ENCODE peak calls at places on chromosomes 12 and 14, in ten cellular contexts. K is GM12864; L is fibroblast of lung; O is astrocyte; R is activated CD8-positive, alpha-beta T cell treated with anti-CD3 and anti-CD28 coated beads for 36 hours; B is heart left ventricle; V is AG09319; E is pancreas; M is body of pancreas; X is uterus. Q is an unnamed sample.

GRCh38 chr14:91946313-91947195 is 940 bp downstream of the FBLN5 start:
- DNase-seq in X (no peak), B (no peak), V (no peak), M (no peak), O (peak), R (no peak), E (no peak), K (no peak), L (peak), Q (no peak)

GRCh38 chr12:2642176-2642892 is 152.4 kb upstream of the FKBP4 start:
- DNase-seq in M (no peak), K (no peak), B (no peak), E (no peak), V (no peak), X (no peak), L (no peak), O (no peak), R (peak), Q (no peak)

GRCh38 chr12:97921957-97922722 is 459.5 kb downstream of the RMST start:
- DNase-seq in M (no peak), O (peak), B (no peak), L (peak), R (no peak), X (peak), E (no peak), K (no peak), V (peak), Q (no peak)

GRCh38 chr12:101414533-101415119 is 7.1 kb upstream of the ARL1 start:
- DNase-seq in X (no peak), E (peak), B (no peak), M (peak), V (peak), R (peak), L (peak), K (no peak), O (peak), Q (peak)

GRCh38 chr12:75721231-75721641 is 209.8 kb upstream of the KRR1 start:
- DNase-seq in M (no peak), R (no peak), B (no peak), X (no peak), E (no peak), O (peak), V (no peak), K (no peak), L (peak), Q (no peak)

GRCh38 chr12:56565510-56566101 is 44.0 kb downstream of the RBMS2 start:
- DNase-seq in O (peak), M (peak), X (peak), V (peak), R (peak), B (peak), L (peak), K (no peak), E (peak), Q (peak)

GRCh38 chr14:58426819-58427288 is 477 bp downstream of the TIMM9 start:
- DNase-seq in O (peak), X (peak), M (peak), K (peak), V (peak), E (peak), R (peak), B (peak), L (peak), Q (peak)

GRCh38 chr12:70154087-70154486 is 89.1 kb upstream of the CNOT2 start:
- DNase-seq in V (no peak), E (no peak), X (no peak), B (no peak), M (no peak), O (no peak), L (no peak), R (no peak), K (no peak), Q (no peak)

GRCh38 chr14:94079891-94080605 is 954 bp downstream of the DDX24 start:
- DNase-seq in V (no peak), X (no peak), B (no peak), R (peak), E (no peak), M (no peak), K (no peak), L (peak), O (peak), Q (no peak)

GRCh38 chr12:78865297-78865955 is 852 bp downstream of the SYT1 start:
- DNase-seq in M (no peak), X (no peak), E (no peak), K (no peak), L (peak), O (peak), B (no peak), V (no peak), R (no peak), Q (no peak)

GRCh38 chr12:18462437-18462836 is 201.1 kb downstream of the PIK3C2G start:
- DNase-seq in K (no peak), L (peak), B (no peak), E (no peak), M (no peak), X (no peak), O (peak), R (no peak), V (peak), Q (no peak)

GRCh38 chr12:57614178-57614947 is 3.1 kb downstream of the ARHGEF25 start:
- DNase-seq in O (no peak), L (no peak), M (peak), V (no peak), E (no peak), R (peak), X (peak), K (peak), B (peak), Q (peak)

GRCh38 chr14:78644824-78645559 is 474.8 kb downstream of the NRXN3 start:
- DNase-seq in L (no peak), R (no peak), X (no peak), K (no peak), B (no peak), O (no peak), E (no peak), M (no peak), V (no peak), Q (no peak)

GRCh38 chr14:24816011-24816928 is 182.3 kb upstream of the GZMB start:
- DNase-seq in R (no peak), M (peak), X (no peak), B (peak), K (no peak), L (peak), E (peak), O (peak), V (no peak), Q (no peak)

GRCh38 chr12:100539209-100539608 is 34.3 kb upstream of the GAS2L3 start:
- DNase-seq in R (peak), B (no peak), O (peak), E (no peak), K (no peak), V (no peak), M (peak), X (no peak), L (peak), Q (no peak)

GRCh38 chr14:67426161-67426560 is 14.2 kb upstream of the PLEK2 start:
- DNase-seq in R (no peak), E (no peak), X (no peak), V (no peak), L (no peak), M (no peak), B (peak), K (no peak), O (no peak), Q (no peak)

GRCh38 chr14:54676822-54677708 is 110.1 kb downstream of the SAMD4A start:
- DNase-seq in K (no peak), X (peak), L (peak), E (no peak), R (no peak), B (no peak), O (peak), V (peak), M (no peak), Q (no peak)

GRCh38 chr12:99154264-99154982 is 493.1 kb upstream of the GARIN6 start:
- DNase-seq in V (no peak), R (no peak), M (peak), K (no peak), B (peak), E (no peak), X (peak), O (peak), L (peak), Q (no peak)

GRCh38 chr12:105084251-105085250 is at the start of gene ALDH1L2:
- DNase-seq in O (peak), L (peak), V (peak), E (peak), M (peak), X (peak), R (peak), B (peak), K (no peak), Q (peak)

GRCh38 chr14:49796025-49796424 is 28.1 kb downstream of the KLHDC2 start:
- DNase-seq in O (no peak), V (no peak), R (no peak), X (no peak), M (no peak), L (no peak), E (no peak), K (no peak), B (no peak), Q (no peak)

GRCh38 chr14:23125933-23126524 is 7.0 kb upstream of the CEBPE start:
- DNase-seq in V (no peak), B (no peak), O (no peak), L (no peak), E (no peak), M (no peak), R (no peak), X (no peak), K (no peak), Q (no peak)

GRCh38 chr14:99137913-99138571 is 134.0 kb downstream of the BCL11B start:
- DNase-seq in R (peak), X (no peak), L (no peak), V (no peak), B (no peak), E (no peak), K (no peak), O (no peak), M (no peak), Q (no peak)

GRCh38 chr12:71014180-71014785 is 93.7 kb upstream of the PTPRR start:
- DNase-seq in B (no peak), X (no peak), L (peak), O (peak), M (no peak), V (no peak), K (no peak), R (no peak), E (no peak), Q (no peak)

GRCh38 chr14:65910108-65910507 is 497.6 kb downstream of the FUT8 start:
- DNase-seq in V (peak), R (no peak), E (no peak), L (peak), B (no peak), X (no peak), M (no peak), K (no peak), O (peak), Q (no peak)

GRCh38 chr14:51368721-51369163 is 128.7 kb downstream of the TMX1 start:
- DNase-seq in X (no peak), B (no peak), R (no peak), E (no peak), L (peak), V (peak), M (no peak), O (peak), K (no peak), Q (no peak)

GRCh38 chr12:40825156-40825555 is 132.9 kb downstream of the CNTN1 start:
- DNase-seq in L (no peak), K (no peak), M (no peak), E (no peak), V (no peak), R (no peak), B (no peak), X (no peak), O (no peak), Q (no peak)

GRCh38 chr14:43215524-43215923 is 1291.6 kb downstream of the FSCB start:
- DNase-seq in X (no peak), L (no peak), V (no peak), B (no peak), E (no peak), K (no peak), R (no peak), M (no peak), O (no peak), Q (no peak)

GRCh38 chr12:19179986-19180385 is 50.5 kb downstream of the PLEKHA5 start:
- DNase-seq in R (no peak), M (no peak), O (no peak), X (no peak), V (no peak), E (no peak), L (no peak), K (no peak), B (no peak), Q (no peak)

GRCh38 chr12:53749986-53750811 is 1.6 kb downstream of the CISTR start:
- DNase-seq in V (no peak), L (no peak), O (no peak), K (no peak), M (no peak), E (no peak), R (no peak), X (no peak), B (no peak), Q (no peak)

GRCh38 chr12:48105321-48105866 is 485 bp downstream of the SENP1 start:
- DNase-seq in X (no peak), V (no peak), M (no peak), B (no peak), E (no peak), L (no peak), R (peak), K (no peak), O (peak), Q (no peak)

GRCh38 chr12:1505576-1505975 is 88.8 kb downstream of the FBXL14 start:
- DNase-seq in R (no peak), X (no peak), B (no peak), V (no peak), O (no peak), L (no peak), E (no peak), M (no peak), K (no peak), Q (no peak)

GRCh38 chr14:101239065-101239464 is 322.2 kb upstream of the DIO3 start:
- DNase-seq in R (no peak), X (no peak), K (no peak), O (no peak), M (no peak), B (no peak), V (no peak), E (no peak), L (no peak), Q (no peak)

GRCh38 chr14:95523051-95523817 is 6.8 kb upstream of the SYNE3 start:
- DNase-seq in O (no peak), K (no peak), M (no peak), X (no peak), R (peak), B (no peak), L (no peak), V (no peak), E (no peak), Q (no peak)

GRCh38 chr12:113232787-113233585 is 11.7 kb downstream of the TPCN1 start:
- DNase-seq in O (peak), B (peak), K (peak), V (no peak), L (peak), R (peak), E (no peak), M (no peak), X (no peak), Q (peak)

GRCh38 chr12:75623631-75624118 is 112.3 kb upstream of the KRR1 start:
- DNase-seq in E (no peak), L (peak), K (no peak), O (peak), R (no peak), M (no peak), X (no peak), B (no peak), V (no peak), Q (no peak)

GRCh38 chr12:94100990-94101901 is 47.1 kb upstream of the PLXNC1 start:
- DNase-seq in R (peak), M (peak), X (peak), B (peak), O (peak), L (peak), V (peak), E (peak), K (peak), Q (peak)
- TF ChIP-seq CTCF in R (peak), M (peak), X (peak), B (peak), O (peak), L (peak), V (peak), E (peak), K (peak), Q (peak)

GRCh38 chr14:89955418-89956293 is at the start of gene TDP1:
- DNase-seq in K (peak), L (peak), O (peak), X (peak), R (peak), M (peak), E (peak), V (peak), B (peak), Q (peak)
- TF ChIP-seq CTCF in K (peak), L (no peak), O (no peak), X (peak), R (no peak), M (no peak), E (no peak), V (no peak), B (no peak), Q (no peak)

GRCh38 chr12:131829351-131829794 is 1.2 kb downstream of the MMP17 start:
- DNase-seq in L (peak), R (no peak), B (no peak), E (no peak), X (no peak), K (no peak), M (no peak), V (no peak), O (no peak), Q (no peak)

GRCh38 chr12:131826064-131826928 is 1.9 kb upstream of the MMP17 start:
- DNase-seq in K (no peak), M (no peak), L (no peak), X (no peak), V (no peak), B (no peak), O (no peak), E (no peak), R (no peak), Q (no peak)

GRCh38 chr12:131828671-131829350 is 618 bp downstream of the MMP17 start:
- DNase-seq in O (no peak), B (no peak), X (no peak), L (no peak), R (no peak), E (no peak), V (no peak), M (no peak), K (no peak), Q (no peak)

GRCh38 chr12:131829795-131830334 is 1.7 kb downstream of the MMP17 start:
- DNase-seq in O (no peak), B (no peak), M (no peak), E (no peak), V (no peak), X (no peak), R (no peak), K (no peak), L (no peak), Q (no peak)

DNA sequence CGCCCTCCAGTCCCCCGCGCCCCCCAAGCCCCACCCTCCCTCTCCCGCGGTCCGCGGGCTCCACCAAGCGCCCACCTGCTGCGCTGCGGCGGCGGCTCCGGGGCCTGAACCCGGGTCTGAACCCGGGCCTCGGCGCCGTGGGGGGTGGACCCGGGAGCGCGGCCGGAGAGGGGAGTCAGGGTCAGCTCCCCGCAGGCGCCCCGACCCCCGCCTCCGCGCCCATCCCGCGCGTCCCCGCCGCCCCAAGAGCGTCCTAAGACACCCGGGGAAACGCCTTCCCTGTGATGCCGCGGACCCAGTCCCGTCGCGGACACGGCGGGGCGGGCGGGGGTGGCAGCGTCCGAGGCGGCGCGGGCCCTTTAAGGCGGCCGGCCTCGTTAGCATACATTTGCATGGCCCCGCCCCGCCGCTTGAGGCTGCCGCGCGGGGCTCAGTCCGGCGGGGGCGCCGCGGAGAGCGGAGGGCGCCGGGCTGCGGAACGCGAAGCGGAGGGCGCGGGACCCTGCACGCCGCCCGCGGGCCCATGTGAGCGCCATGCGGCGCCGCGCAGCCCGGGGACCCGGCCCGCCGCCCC is at the start of gene MMP17:
- DNase-seq in M (peak), K (no peak), X (peak), B (peak), L (peak), V (peak), E (no peak), O (peak), R (peak), Q (peak)
- TF ChIP-seq CTCF in M (no peak), K (peak), X (no peak), B (no peak), L (peak), V (peak), E (no peak), O (no peak), R (peak), Q (peak)

GRCh38 chr12:107032266-107032665 is 45.3 kb upstream of the MTERF2 start:
- DNase-seq in O (no peak), E (no peak), X (no peak), B (no peak), L (no peak), R (no peak), V (no peak), M (no peak), K (no peak), Q (no peak)

GRCh38 chr12:107033758-107034739 is 47.1 kb upstream of the MTERF2 start:
- DNase-seq in B (no peak), L (peak), R (no peak), V (no peak), M (no peak), X (no peak), E (no peak), K (no peak), O (no peak), Q (no peak)

DNA sequence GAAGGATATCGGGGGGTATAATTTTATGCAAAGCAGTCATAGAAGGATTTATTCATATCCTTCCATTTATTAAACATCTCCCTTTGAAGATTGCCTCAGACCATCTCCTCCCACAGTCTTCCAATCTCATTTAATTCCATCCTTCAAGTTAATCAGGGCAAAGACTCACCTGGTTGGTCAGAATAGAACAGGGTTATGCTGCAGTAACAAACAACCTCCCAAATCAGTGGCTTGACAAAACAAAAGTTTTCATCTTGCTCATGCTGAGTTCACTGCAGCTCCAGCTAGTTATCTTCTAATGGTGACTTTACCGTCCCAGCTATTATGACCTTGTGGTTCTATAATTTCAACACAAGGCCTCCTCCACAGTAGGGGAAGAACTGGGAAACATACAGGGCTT is 48.8 kb upstream of the MTERF2 start:
- DNase-seq in V (no peak), R (no peak), M (no peak), O (no peak), B (no peak), K (no peak), X (no peak), E (no peak), L (no peak), Q (no peak)
- TF ChIP-seq CTCF in V (no peak), R (no peak), M (no peak), O (no peak), B (no peak), K (no peak), X (no peak), E (no peak), L (no peak), Q (no peak)

Q was measured in GM13976.